ENCODE peak calls at places on chromosomes 11 and 22, in four cellular contexts. L is H9; K is activated CD4-positive, alpha-beta T cell treated with anti-CD3 and anti-CD28 coated beads, Interleukin-2, amount 10 ng/mL, durations not matched to agents 7 days and 5 days; X is NB4. C is an unnamed sample.
A peak's percentile ranks its signal among the peaks of the same experiment; 100 is the strongest.

GRCh38 chr11:61776561-61777075 is 15.8 kb downstream of the TMEM258 start:
- DNase-seq in L (peak; percentile 81), K (peak; percentile 75), X (peak; percentile 89), C (peak; percentile 65)

GRCh38 chr11:6602096-6602940 is 1.1 kb downstream of the RRP8 start:
- DNase-seq in L (no peak), K (peak; percentile 5), X (no peak), C (no peak)

GRCh38 chr22:36658900-36659299 is 44.7 kb downstream of the CACNG2 start:
- DNase-seq in L (no peak), K (no peak), X (no peak), C (no peak)

GRCh38 chr11:36702330-36703054 is 104.5 kb upstream of the RAG2 start:
- DNase-seq in L (peak; percentile 58), K (peak; percentile 16), X (peak; percentile 74), C (peak; percentile 46)

GRCh38 chr22:27283714-27284113 is 517.8 kb downstream of the MN1 start:
- DNase-seq in L (no peak), K (no peak), X (peak; percentile 39), C (peak; percentile 53)

GRCh38 chr11:123696183-123696582 is 41.8 kb upstream of the SCN3B start:
- DNase-seq in L (no peak), K (no peak), X (no peak), C (no peak)

GRCh38 chr22:24379536-24379935 is 47.9 kb upstream of the ADORA2A start:
- DNase-seq in L (no peak), K (peak; percentile 38), X (no peak), C (no peak)

GRCh38 chr11:44219830-44220778 is 89.8 kb downstream of the ALX4 start:
- DNase-seq in L (no peak), K (no peak), X (no peak), C (no peak)

GRCh38 chr11:13339196-13340153 is 61.9 kb downstream of the BMAL1 start:
- DNase-seq in L (no peak), K (peak; percentile 26), X (peak; percentile 27), C (no peak)

GRCh38 chr11:117259417-117259816 is 26.9 kb downstream of the RNF214 start:
- DNase-seq in L (no peak), K (no peak), X (no peak), C (no peak)

GRCh38 chr22:43365715-43366440 is 22.7 kb upstream of the SCUBE1 start:
- DNase-seq in L (no peak), K (no peak), X (no peak), C (no peak)

GRCh38 chr11:69280994-69281393 is 13.0 kb upstream of the MYEOV start:
- DNase-seq in L (no peak), K (no peak), X (no peak), C (no peak)

GRCh38 chr11:130118636-130119387 is 40.8 kb upstream of the ST14 start:
- DNase-seq in L (no peak), K (peak; percentile 18), X (peak; percentile 58), C (peak; percentile 83)

GRCh38 chr11:15843309-15843857 is 513.0 kb downstream of the SOX6 start:
- DNase-seq in L (peak; percentile 31), K (no peak), X (no peak), C (no peak)